ENCODE peak calls at places on chromosome 9, in four cellular contexts. One of them, this sample, is unnamed.

GRCh38 chr9:16689352-16689938 is 181.0 kb downstream of the BNC2 start:
- DNase-seq in stimulated activated CD8-positive, alpha-beta memory T cell treated with anti-CD3 and anti-CD28 coated beads, Interleukin-4, amount 100 ng/mL, for 4 hours: no peak
- DNase-seq in iPS DF 19.7: no peak
- DNase-seq in HuH-7: no peak
- DNase-seq in this sample: peak

GRCh38 chr9:102985162-102985900 is 9.8 kb upstream of the CYLC2 start:
- DNase-seq in iPS DF 19.7: no peak
- DNase-seq in HuH-7: no peak
- DNase-seq in stimulated activated CD8-positive, alpha-beta memory T cell treated with anti-CD3 and anti-CD28 coated beads, Interleukin-4, amount 100 ng/mL, for 4 hours: no peak
- DNase-seq in this sample: no peak

GRCh38 chr9:32395483-32396216 is 11.2 kb downstream of the ACO1 start:
- DNase-seq in iPS DF 19.7: no peak
- DNase-seq in stimulated activated CD8-positive, alpha-beta memory T cell treated with anti-CD3 and anti-CD28 coated beads, Interleukin-4, amount 100 ng/mL, for 4 hours: no peak
- DNase-seq in HuH-7: no peak
- DNase-seq in this sample: peak

GRCh38 chr9:32738501-32739172 is 44.7 kb upstream of the TMEM215 start:
- DNase-seq in iPS DF 19.7: no peak
- DNase-seq in HuH-7: no peak
- DNase-seq in stimulated activated CD8-positive, alpha-beta memory T cell treated with anti-CD3 and anti-CD28 coated beads, Interleukin-4, amount 100 ng/mL, for 4 hours: no peak
- DNase-seq in this sample: peak

GRCh38 chr9:109312783-109313182 is 8.1 kb downstream of the EPB41L4B start:
- DNase-seq in iPS DF 19.7: no peak
- DNase-seq in stimulated activated CD8-positive, alpha-beta memory T cell treated with anti-CD3 and anti-CD28 coated beads, Interleukin-4, amount 100 ng/mL, for 4 hours: no peak
- DNase-seq in HuH-7: no peak
- DNase-seq in this sample: no peak

GRCh38 chr9:117636681-117637080 is 67.5 kb upstream of the TLR4 start:
- DNase-seq in stimulated activated CD8-positive, alpha-beta memory T cell treated with anti-CD3 and anti-CD28 coated beads, Interleukin-4, amount 100 ng/mL, for 4 hours: no peak
- DNase-seq in iPS DF 19.7: no peak
- DNase-seq in HuH-7: no peak
- DNase-seq in this sample: no peak

GRCh38 chr9:99365233-99365980 is 143.3 kb downstream of the SEC61B start:
- DNase-seq in stimulated activated CD8-positive, alpha-beta memory T cell treated with anti-CD3 and anti-CD28 coated beads, Interleukin-4, amount 100 ng/mL, for 4 hours: no peak
- DNase-seq in iPS DF 19.7: no peak
- DNase-seq in HuH-7: no peak
- DNase-seq in this sample: peak

GRCh38 chr9:72278959-72279358 is 86.0 kb downstream of the ZFAND5 start:
- DNase-seq in HuH-7: no peak
- DNase-seq in stimulated activated CD8-positive, alpha-beta memory T cell treated with anti-CD3 and anti-CD28 coated beads, Interleukin-4, amount 100 ng/mL, for 4 hours: no peak
- DNase-seq in iPS DF 19.7: no peak
- DNase-seq in this sample: no peak

GRCh38 chr9:93128011-93128714 is 5.9 kb downstream of the NINJ1 start:
- DNase-seq in HuH-7: no peak
- DNase-seq in stimulated activated CD8-positive, alpha-beta memory T cell treated with anti-CD3 and anti-CD28 coated beads, Interleukin-4, amount 100 ng/mL, for 4 hours: no peak
- DNase-seq in iPS DF 19.7: no peak
- DNase-seq in this sample: no peak

GRCh38 chr9:17222932-17223331 is 88.1 kb downstream of the CNTLN start:
- DNase-seq in HuH-7: no peak
- DNase-seq in iPS DF 19.7: no peak
- DNase-seq in stimulated activated CD8-positive, alpha-beta memory T cell treated with anti-CD3 and anti-CD28 coated beads, Interleukin-4, amount 100 ng/mL, for 4 hours: no peak
- DNase-seq in this sample: no peak

GRCh38 chr9:97895695-97896332 is 26.5 kb downstream of the TRMO start:
- DNase-seq in HuH-7: peak
- DNase-seq in iPS DF 19.7: peak
- DNase-seq in stimulated activated CD8-positive, alpha-beta memory T cell treated with anti-CD3 and anti-CD28 coated beads, Interleukin-4, amount 100 ng/mL, for 4 hours: no peak
- DNase-seq in this sample: no peak

GRCh38 chr9:788777-789176 is 52.7 kb upstream of the DMRT1 start:
- DNase-seq in HuH-7: no peak
- DNase-seq in iPS DF 19.7: no peak
- DNase-seq in stimulated activated CD8-positive, alpha-beta memory T cell treated with anti-CD3 and anti-CD28 coated beads, Interleukin-4, amount 100 ng/mL, for 4 hours: no peak
- DNase-seq in this sample: no peak

GRCh38 chr9:34992376-34992951 is 2.9 kb downstream of the DNAJB5 start:
- DNase-seq in HuH-7: no peak
- DNase-seq in iPS DF 19.7: no peak
- DNase-seq in stimulated activated CD8-positive, alpha-beta memory T cell treated with anti-CD3 and anti-CD28 coated beads, Interleukin-4, amount 100 ng/mL, for 4 hours: no peak
- DNase-seq in this sample: peak

GRCh38 chr9:104778802-104779201 is 14.9 kb downstream of the NIPSNAP3B start:
- DNase-seq in stimulated activated CD8-positive, alpha-beta memory T cell treated with anti-CD3 and anti-CD28 coated beads, Interleukin-4, amount 100 ng/mL, for 4 hours: no peak
- DNase-seq in HuH-7: no peak
- DNase-seq in iPS DF 19.7: no peak
- DNase-seq in this sample: no peak

GRCh38 chr9:93064392-93065124 is 6.1 kb downstream of the SUSD3 start:
- DNase-seq in stimulated activated CD8-positive, alpha-beta memory T cell treated with anti-CD3 and anti-CD28 coated beads, Interleukin-4, amount 100 ng/mL, for 4 hours: peak
- DNase-seq in iPS DF 19.7: no peak
- DNase-seq in HuH-7: no peak
- DNase-seq in this sample: peak

GRCh38 chr9:99955606-99956005 is 49.2 kb downstream of the STX17 start:
- DNase-seq in stimulated activated CD8-positive, alpha-beta memory T cell treated with anti-CD3 and anti-CD28 coated beads, Interleukin-4, amount 100 ng/mL, for 4 hours: no peak
- DNase-seq in HuH-7: no peak
- DNase-seq in iPS DF 19.7: no peak
- DNase-seq in this sample: no peak

GRCh38 chr9:95623614-95624013 is 106.8 kb upstream of the PTCH1 start:
- DNase-seq in iPS DF 19.7: no peak
- DNase-seq in stimulated activated CD8-positive, alpha-beta memory T cell treated with anti-CD3 and anti-CD28 coated beads, Interleukin-4, amount 100 ng/mL, for 4 hours: no peak
- DNase-seq in HuH-7: no peak
- DNase-seq in this sample: no peak

GRCh38 chr9:96293481-96293880 is 8.5 kb downstream of the HSD17B3 start:
- DNase-seq in HuH-7: no peak
- DNase-seq in iPS DF 19.7: no peak
- DNase-seq in stimulated activated CD8-positive, alpha-beta memory T cell treated with anti-CD3 and anti-CD28 coated beads, Interleukin-4, amount 100 ng/mL, for 4 hours: no peak
- DNase-seq in this sample: peak

GRCh38 chr9:127444921-127445850 is 6.0 kb downstream of the RPL12 start:
- DNase-seq in HuH-7: no peak
- DNase-seq in iPS DF 19.7: no peak
- DNase-seq in stimulated activated CD8-positive, alpha-beta memory T cell treated with anti-CD3 and anti-CD28 coated beads, Interleukin-4, amount 100 ng/mL, for 4 hours: no peak
- DNase-seq in this sample: peak

GRCh38 chr9:13447551-13448422 is 168.3 kb upstream of the MPDZ start:
- DNase-seq in stimulated activated CD8-positive, alpha-beta memory T cell treated with anti-CD3 and anti-CD28 coated beads, Interleukin-4, amount 100 ng/mL, for 4 hours: no peak
- DNase-seq in iPS DF 19.7: no peak
- DNase-seq in HuH-7: no peak
- DNase-seq in this sample: no peak

GRCh38 chr9:134963546-134963945 is 45.8 kb upstream of the FCN1 start:
- DNase-seq in HuH-7: no peak
- DNase-seq in stimulated activated CD8-positive, alpha-beta memory T cell treated with anti-CD3 and anti-CD28 coated beads, Interleukin-4, amount 100 ng/mL, for 4 hours: no peak
- DNase-seq in iPS DF 19.7: no peak
- DNase-seq in this sample: no peak

GRCh38 chr9:35705372-35705771 is 15.6 kb upstream of the TPM2 start:
- DNase-seq in stimulated activated CD8-positive, alpha-beta memory T cell treated with anti-CD3 and anti-CD28 coated beads, Interleukin-4, amount 100 ng/mL, for 4 hours: no peak
- DNase-seq in iPS DF 19.7: no peak
- DNase-seq in HuH-7: no peak
- DNase-seq in this sample: no peak

GRCh38 chr9:86946712-86947145 is 577 bp downstream of the GAS1 start:
- DNase-seq in HuH-7: peak
- DNase-seq in stimulated activated CD8-positive, alpha-beta memory T cell treated with anti-CD3 and anti-CD28 coated beads, Interleukin-4, amount 100 ng/mL, for 4 hours: peak
- DNase-seq in iPS DF 19.7: no peak
- DNase-seq in this sample: peak

GRCh38 chr9:32472344-32472743 is 53.7 kb downstream of the RIGI start:
- DNase-seq in HuH-7: no peak
- DNase-seq in iPS DF 19.7: no peak
- DNase-seq in stimulated activated CD8-positive, alpha-beta memory T cell treated with anti-CD3 and anti-CD28 coated beads, Interleukin-4, amount 100 ng/mL, for 4 hours: no peak
- DNase-seq in this sample: no peak

GRCh38 chr9:129949821-129950220 is 93.2 kb downstream of the FNBP1 start:
- DNase-seq in HuH-7: no peak
- DNase-seq in iPS DF 19.7: no peak
- DNase-seq in stimulated activated CD8-positive, alpha-beta memory T cell treated with anti-CD3 and anti-CD28 coated beads, Interleukin-4, amount 100 ng/mL, for 4 hours: no peak
- DNase-seq in this sample: no peak

GRCh38 chr9:124771867-124772621 is 933 bp upstream of the NR6A1 start:
- DNase-seq in HuH-7: peak
- DNase-seq in iPS DF 19.7: no peak
- DNase-seq in stimulated activated CD8-positive, alpha-beta memory T cell treated with anti-CD3 and anti-CD28 coated beads, Interleukin-4, amount 100 ng/mL, for 4 hours: no peak
- DNase-seq in this sample: peak

GRCh38 chr9:135253305-135254004 is 166.0 kb downstream of the OLFM1 start:
- DNase-seq in stimulated activated CD8-positive, alpha-beta memory T cell treated with anti-CD3 and anti-CD28 coated beads, Interleukin-4, amount 100 ng/mL, for 4 hours: no peak
- DNase-seq in HuH-7: no peak
- DNase-seq in iPS DF 19.7: no peak
- DNase-seq in this sample: no peak

GRCh38 chr9:115369322-115369957 is 251.5 kb upstream of the TNC start:
- DNase-seq in stimulated activated CD8-positive, alpha-beta memory T cell treated with anti-CD3 and anti-CD28 coated beads, Interleukin-4, amount 100 ng/mL, for 4 hours: no peak
- DNase-seq in HuH-7: no peak
- DNase-seq in iPS DF 19.7: no peak
- DNase-seq in this sample: peak